ENCODE peak calls at places on chromosomes 11 and 22, in four cellular contexts. One of them, this sample, is unnamed.

GRCh38 chr11:116586392-116586791 is 186.4 kb downstream of the BUD13 start:
- DNase-seq in activated naive CD8-positive, alpha-beta T cell treated with anti-CD3 and anti-CD28 coated beads for 36 hours: no peak
- DNase-seq in stimulated activated CD8-positive, alpha-beta memory T cell treated with anti-CD3 and anti-CD28 coated beads, Interleukin-15, amount 100 ng/mL, for 24 hours: no peak
- DNase-seq in NCI-H2081: no peak
- DNase-seq in this sample: no peak

GRCh38 chr11:69366591-69366990 is 72.6 kb downstream of the MYEOV start:
- DNase-seq in activated naive CD8-positive, alpha-beta T cell treated with anti-CD3 and anti-CD28 coated beads for 36 hours: no peak
- DNase-seq in stimulated activated CD8-positive, alpha-beta memory T cell treated with anti-CD3 and anti-CD28 coated beads, Interleukin-15, amount 100 ng/mL, for 24 hours: no peak
- DNase-seq in NCI-H2081: no peak
- DNase-seq in this sample: no peak

GRCh38 chr11:100647861-100648260 is 39.2 kb upstream of the ARHGAP42 start:
- DNase-seq in activated naive CD8-positive, alpha-beta T cell treated with anti-CD3 and anti-CD28 coated beads for 36 hours: no peak
- DNase-seq in stimulated activated CD8-positive, alpha-beta memory T cell treated with anti-CD3 and anti-CD28 coated beads, Interleukin-15, amount 100 ng/mL, for 24 hours: no peak
- DNase-seq in NCI-H2081: no peak
- DNase-seq in this sample: no peak

GRCh38 chr11:35404397-35404775 is 15.0 kb downstream of the SLC1A2 start:
- DNase-seq in activated naive CD8-positive, alpha-beta T cell treated with anti-CD3 and anti-CD28 coated beads for 36 hours: no peak
- DNase-seq in stimulated activated CD8-positive, alpha-beta memory T cell treated with anti-CD3 and anti-CD28 coated beads, Interleukin-15, amount 100 ng/mL, for 24 hours: no peak
- DNase-seq in NCI-H2081: no peak
- DNase-seq in this sample: no peak

GRCh38 chr22:29163808-29164207 is 41.9 kb upstream of the EMID1 start:
- DNase-seq in activated naive CD8-positive, alpha-beta T cell treated with anti-CD3 and anti-CD28 coated beads for 36 hours: no peak
- DNase-seq in stimulated activated CD8-positive, alpha-beta memory T cell treated with anti-CD3 and anti-CD28 coated beads, Interleukin-15, amount 100 ng/mL, for 24 hours: no peak
- DNase-seq in NCI-H2081: no peak
- DNase-seq in this sample: no peak

GRCh38 chr22:24953294-24954113 is 988 bp downstream of the KIAA1671 start:
- DNase-seq in activated naive CD8-positive, alpha-beta T cell treated with anti-CD3 and anti-CD28 coated beads for 36 hours: no peak
- DNase-seq in stimulated activated CD8-positive, alpha-beta memory T cell treated with anti-CD3 and anti-CD28 coated beads, Interleukin-15, amount 100 ng/mL, for 24 hours: no peak
- DNase-seq in NCI-H2081: no peak
- DNase-seq in this sample: no peak

GRCh38 chr11:35623708-35624168 is 5.5 kb downstream of the FJX1 start:
- DNase-seq in activated naive CD8-positive, alpha-beta T cell treated with anti-CD3 and anti-CD28 coated beads for 36 hours: no peak
- DNase-seq in stimulated activated CD8-positive, alpha-beta memory T cell treated with anti-CD3 and anti-CD28 coated beads, Interleukin-15, amount 100 ng/mL, for 24 hours: no peak
- DNase-seq in NCI-H2081: no peak
- DNase-seq in this sample: no peak

GRCh38 chr11:95977534-95978174 is 53.7 kb upstream of the MTMR2 start:
- DNase-seq in activated naive CD8-positive, alpha-beta T cell treated with anti-CD3 and anti-CD28 coated beads for 36 hours: no peak
- DNase-seq in stimulated activated CD8-positive, alpha-beta memory T cell treated with anti-CD3 and anti-CD28 coated beads, Interleukin-15, amount 100 ng/mL, for 24 hours: no peak
- DNase-seq in NCI-H2081: no peak
- DNase-seq in this sample: no peak

GRCh38 chr11:12397953-12398352 is 20.6 kb downstream of the PARVA start:
- DNase-seq in activated naive CD8-positive, alpha-beta T cell treated with anti-CD3 and anti-CD28 coated beads for 36 hours: no peak
- DNase-seq in stimulated activated CD8-positive, alpha-beta memory T cell treated with anti-CD3 and anti-CD28 coated beads, Interleukin-15, amount 100 ng/mL, for 24 hours: no peak
- DNase-seq in NCI-H2081: no peak
- DNase-seq in this sample: no peak

GRCh38 chr11:35247428-35247827 is 108.5 kb downstream of the CD44 start:
- DNase-seq in activated naive CD8-positive, alpha-beta T cell treated with anti-CD3 and anti-CD28 coated beads for 36 hours: peak; percentile 31
- DNase-seq in stimulated activated CD8-positive, alpha-beta memory T cell treated with anti-CD3 and anti-CD28 coated beads, Interleukin-15, amount 100 ng/mL, for 24 hours: no peak
- DNase-seq in NCI-H2081: no peak
- DNase-seq in this sample: peak; percentile 73

GRCh38 chr22:39296981-39297489 is 22.4 kb downstream of the RPL3 start:
- DNase-seq in activated naive CD8-positive, alpha-beta T cell treated with anti-CD3 and anti-CD28 coated beads for 36 hours: no peak
- DNase-seq in stimulated activated CD8-positive, alpha-beta memory T cell treated with anti-CD3 and anti-CD28 coated beads, Interleukin-15, amount 100 ng/mL, for 24 hours: no peak
- DNase-seq in NCI-H2081: no peak
- DNase-seq in this sample: no peak

GRCh38 chr11:119666463-119667131 is 62.4 kb downstream of the NECTIN1 start:
- DNase-seq in activated naive CD8-positive, alpha-beta T cell treated with anti-CD3 and anti-CD28 coated beads for 36 hours: peak; percentile 54
- DNase-seq in stimulated activated CD8-positive, alpha-beta memory T cell treated with anti-CD3 and anti-CD28 coated beads, Interleukin-15, amount 100 ng/mL, for 24 hours: peak; percentile 31
- DNase-seq in NCI-H2081: peak; percentile 39
- DNase-seq in this sample: peak; percentile 18

GRCh38 chr11:31820438-31820818 is 9.3 kb upstream of the PAX6 start:
- DNase-seq in activated naive CD8-positive, alpha-beta T cell treated with anti-CD3 and anti-CD28 coated beads for 36 hours: no peak
- DNase-seq in stimulated activated CD8-positive, alpha-beta memory T cell treated with anti-CD3 and anti-CD28 coated beads, Interleukin-15, amount 100 ng/mL, for 24 hours: no peak
- DNase-seq in NCI-H2081: no peak
- DNase-seq in this sample: no peak

GRCh38 chr11:35031869-35032268 is 107.1 kb upstream of the CD44 start:
- DNase-seq in activated naive CD8-positive, alpha-beta T cell treated with anti-CD3 and anti-CD28 coated beads for 36 hours: no peak
- DNase-seq in stimulated activated CD8-positive, alpha-beta memory T cell treated with anti-CD3 and anti-CD28 coated beads, Interleukin-15, amount 100 ng/mL, for 24 hours: no peak
- DNase-seq in NCI-H2081: no peak
- DNase-seq in this sample: no peak

GRCh38 chr11:45400594-45400993 is 114.5 kb upstream of the SYT13 start:
- DNase-seq in activated naive CD8-positive, alpha-beta T cell treated with anti-CD3 and anti-CD28 coated beads for 36 hours: no peak
- DNase-seq in stimulated activated CD8-positive, alpha-beta memory T cell treated with anti-CD3 and anti-CD28 coated beads, Interleukin-15, amount 100 ng/mL, for 24 hours: no peak
- DNase-seq in NCI-H2081: no peak
- DNase-seq in this sample: no peak

GRCh38 chr22:29203883-29204282 is 1.8 kb upstream of the EMID1 start:
- DNase-seq in activated naive CD8-positive, alpha-beta T cell treated with anti-CD3 and anti-CD28 coated beads for 36 hours: no peak
- DNase-seq in stimulated activated CD8-positive, alpha-beta memory T cell treated with anti-CD3 and anti-CD28 coated beads, Interleukin-15, amount 100 ng/mL, for 24 hours: no peak
- DNase-seq in NCI-H2081: no peak
- DNase-seq in this sample: no peak

GRCh38 chr22:36822581-36822980 is 5.7 kb upstream of the PVALB start:
- DNase-seq in activated naive CD8-positive, alpha-beta T cell treated with anti-CD3 and anti-CD28 coated beads for 36 hours: no peak
- DNase-seq in stimulated activated CD8-positive, alpha-beta memory T cell treated with anti-CD3 and anti-CD28 coated beads, Interleukin-15, amount 100 ng/mL, for 24 hours: no peak
- DNase-seq in NCI-H2081: no peak
- DNase-seq in this sample: no peak

This sample was measured in effector memory CD4-positive, alpha-beta T cell.